ENCODE peak calls at places on chromosomes 13 and 19, in ten cellular contexts. Y, E, A, Q, I, V, H, U, N and D are unnamed samples.

GRCh38 chr19:34794289-34794960 is 21.4 kb upstream of the ZNF599 start:
- DNase-seq in Y (no peak), E (no peak), A (no peak), Q (no peak), I (no peak), V (no peak), H (no peak), U (no peak), N (no peak), D (no peak)

GRCh38 chr13:29684441-29684840 is 89.0 kb upstream of the SLC7A1 start:
- DNase-seq in Y (no peak), E (no peak), A (no peak), Q (no peak), I (no peak), V (no peak), H (no peak), U (no peak), N (no peak), D (no peak)

GRCh38 chr19:35756373-35757230 is at the start of gene HSPB6:
- DNase-seq in Y (no peak), E (no peak), A (peak; percentile 76), Q (peak; percentile 89), I (peak; percentile 92), V (no peak), H (no peak), U (no peak), N (no peak), D (no peak)

GRCh38 chr19:620166-620862 is 13.0 kb downstream of the POLRMT start:
- DNase-seq in Y (no peak), E (no peak), A (no peak), Q (no peak), I (peak; percentile 47), V (no peak), H (no peak), U (no peak), N (no peak), D (no peak)

GRCh38 chr13:62162860-62163259 is 747.2 kb upstream of the PCDH20 start:
- DNase-seq in Y (no peak), E (no peak), A (no peak), Q (no peak), I (no peak), V (no peak), H (no peak), U (no peak), N (no peak), D (no peak)

GRCh38 chr19:39448271-39448670 is 2.9 kb downstream of the SUPT5H start:
- DNase-seq in Y (no peak), E (no peak), A (no peak), Q (no peak), I (no peak), V (no peak), H (no peak), U (no peak), N (no peak), D (no peak)

GRCh38 chr13:41707192-41707858 is 250.0 kb downstream of the RGCC start:
- DNase-seq in Y (no peak), E (no peak), A (no peak), Q (no peak), I (no peak), V (no peak), H (no peak), U (no peak), N (no peak), D (no peak)

GRCh38 chr13:39876258-39876657 is 220.8 kb downstream of the COG6 start:
- DNase-seq in Y (no peak), E (no peak), A (no peak), Q (no peak), I (no peak), V (peak; percentile 70), H (no peak), U (no peak), N (peak; percentile 63), D (no peak)

GRCh38 chr19:16957855-16958254 is 68.8 kb downstream of the CPAMD8 start:
- DNase-seq in Y (no peak), E (no peak), A (no peak), Q (no peak), I (no peak), V (no peak), H (no peak), U (no peak), N (no peak), D (no peak)

GRCh38 chr19:17409990-17410389 is 4.6 kb upstream of the BST2 start:
- DNase-seq in Y (no peak), E (no peak), A (no peak), Q (peak; percentile 74), I (peak; percentile 83), V (no peak), H (no peak), U (no peak), N (no peak), D (no peak)

GRCh38 chr13:51861728-51862300 is at the start of gene CCDC70:
- DNase-seq in Y (no peak), E (no peak), A (no peak), Q (no peak), I (no peak), V (no peak), H (no peak), U (no peak), N (no peak), D (no peak)

GRCh38 chr13:113623491-113624234 is 34.3 kb downstream of the ATP4B start:
- DNase-seq in Y (no peak), E (no peak), A (no peak), Q (no peak), I (peak; percentile 60), V (no peak), H (no peak), U (no peak), N (peak; percentile 20), D (no peak)

GRCh38 chr13:101752432-101752831 is 300.0 kb downstream of the ITGBL1 start:
- DNase-seq in Y (no peak), E (no peak), A (no peak), Q (no peak), I (no peak), V (no peak), H (no peak), U (no peak), N (no peak), D (no peak)

GRCh38 chr13:26474286-26474685 is 83.2 kb upstream of the WASF3 start:
- DNase-seq in Y (no peak), E (no peak), A (no peak), Q (no peak), I (no peak), V (no peak), H (no peak), U (no peak), N (no peak), D (no peak)

GRCh38 chr13:58542530-58542929 is 911.0 kb downstream of the PCDH17 start:
- DNase-seq in Y (no peak), E (no peak), A (no peak), Q (no peak), I (no peak), V (no peak), H (no peak), U (no peak), N (no peak), D (no peak)

GRCh38 chr13:58547419-58547818 is 915.9 kb downstream of the PCDH17 start:
- DNase-seq in Y (no peak), E (no peak), A (no peak), Q (no peak), I (no peak), V (no peak), H (no peak), U (no peak), N (no peak), D (no peak)
- H3K27ac ChIP-seq in Y (no peak overlapping the region), E (no peak overlapping the region), A (no peak overlapping the region), Q (no peak overlapping the region), I (no peak overlapping the region), V (no peak overlapping the region), H (no peak overlapping the region), U (no peak overlapping the region), N (no peak overlapping the region), D (no peak overlapping the region)

GRCh38 chr19:30120860-30121484 is 178.9 kb downstream of the URI1 start:
- DNase-seq in Y (no peak), E (no peak), A (no peak), Q (no peak), I (no peak), V (no peak), H (no peak), U (no peak), N (no peak), D (no peak)
- H3K27ac ChIP-seq in Y (no peak overlapping the region), E (no peak overlapping the region), A (no peak overlapping the region), Q (no peak overlapping the region), I (no peak overlapping the region), V (no peak overlapping the region), H (no peak overlapping the region), U (no peak overlapping the region), N (no peak overlapping the region), D (no peak overlapping the region)

DNA sequence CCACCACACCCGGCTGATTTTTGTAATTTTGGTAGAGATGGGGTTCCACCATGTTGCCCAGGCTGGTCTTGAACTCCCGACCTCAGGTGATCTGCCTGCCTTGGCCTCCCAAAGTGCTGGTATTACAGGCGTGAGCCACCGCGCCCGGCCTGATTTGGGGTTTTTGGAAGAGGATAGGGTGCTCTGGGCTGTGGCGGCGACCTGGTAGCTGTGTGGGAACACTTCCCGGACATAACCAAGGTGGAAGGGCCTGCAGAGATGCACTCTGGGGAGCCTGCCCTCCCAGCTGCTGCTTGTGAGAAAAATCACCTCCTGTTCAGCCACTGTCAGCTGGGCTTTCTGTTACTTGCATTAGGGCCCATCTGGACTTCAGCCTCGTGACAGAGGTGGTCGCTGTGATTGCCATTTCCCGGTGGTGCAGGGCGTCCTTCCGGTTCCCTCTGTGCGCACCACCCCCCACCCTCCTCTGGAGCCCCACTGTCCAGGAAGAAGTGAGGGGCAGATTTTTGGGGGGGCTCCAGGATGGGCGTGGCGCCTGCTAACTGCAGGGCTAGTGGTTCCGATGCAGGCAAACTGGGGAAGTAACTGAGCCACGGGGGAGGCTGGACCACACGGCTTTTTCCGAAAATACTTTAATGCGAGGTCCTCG is 7.5 kb downstream of the IL4I1 start:
- DNase-seq in Y (no peak), E (no peak), A (peak; percentile 4), Q (no peak), I (no peak), V (no peak), H (no peak), U (no peak), N (no peak), D (no peak)
- H3K27ac ChIP-seq in Y (no peak overlapping the region), E (no peak overlapping the region), A (no peak overlapping the region), Q (no peak overlapping the region), I (no peak overlapping the region), V (no peak overlapping the region), H (no peak overlapping the region), U (no peak overlapping the region), N (no peak overlapping the region), D (no peak overlapping the region)

DNA sequence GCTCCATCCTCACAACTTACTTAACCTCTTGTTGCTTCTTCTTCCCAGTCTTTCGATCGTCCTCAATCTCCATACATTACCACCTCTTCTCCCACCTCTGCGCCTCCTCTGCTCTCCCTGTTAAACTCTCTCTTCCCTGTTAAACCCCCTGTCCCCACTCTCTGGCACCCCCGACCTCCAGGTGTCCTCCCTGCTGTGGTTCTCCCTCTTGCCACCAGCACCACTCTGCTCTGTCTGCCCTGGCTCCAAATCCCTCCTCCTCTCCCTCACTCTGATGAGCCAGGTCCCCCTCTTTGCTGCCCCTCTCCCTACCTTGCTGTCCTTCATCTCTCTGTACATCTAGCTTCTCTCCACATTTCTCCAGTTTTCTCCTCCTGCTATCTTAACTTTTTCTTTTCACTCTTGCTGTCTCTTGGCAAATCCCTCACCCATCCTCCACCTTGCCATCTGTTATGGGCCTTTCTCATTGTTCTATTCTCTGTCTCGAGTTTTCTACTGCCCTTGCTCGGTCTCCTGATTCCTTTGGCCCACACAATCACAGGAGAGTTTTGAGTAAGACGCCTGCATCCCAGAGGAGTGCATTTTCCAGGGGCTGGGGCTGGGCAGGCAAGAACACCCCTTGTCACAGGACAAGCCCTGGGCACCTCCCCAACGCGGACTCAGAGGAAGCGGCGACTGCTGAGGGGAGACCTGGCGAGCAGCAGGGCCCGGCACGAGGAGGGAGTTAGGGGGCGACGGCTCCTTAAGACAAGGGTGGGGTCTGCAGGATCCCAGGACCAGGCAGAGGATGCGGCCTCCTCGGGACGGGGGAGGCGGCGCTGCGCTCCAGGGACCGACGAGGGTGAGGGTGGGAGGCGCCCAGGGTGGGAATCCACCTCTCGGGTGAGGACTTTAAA is 21.4 kb upstream of the ERVV-1 start:
- DNase-seq in Y (no peak), E (no peak), A (peak; percentile 5), Q (peak; percentile 52), I (peak; percentile 72), V (no peak), H (no peak), U (no peak), N (peak; percentile 17), D (no peak)
- H3K27ac ChIP-seq in Y (no peak overlapping the region), E (no peak overlapping the region), A (peak overlapping the region; percentile 53), Q (no peak overlapping the region), I (no peak overlapping the region), V (peak overlapping the region; percentile 52), H (no peak overlapping the region), U (no peak overlapping the region), N (no peak overlapping the region), D (no peak overlapping the region)